ENCODE peak calls at places on chromosome 10, in five cellular contexts. B is HepG2, C is K562, H is GM12878, L is H1. F is an unnamed sample.

GRCh38 chr10:5434017-5434753 is 21.8 kb downstream of the NET1 start:
- DNase-seq in L (no peak), B (peak), H (no peak), C (peak), F (peak)

GRCh38 chr10:35369049-35369760 is 32.9 kb downstream of the CCNY start:
- DNase-seq in L (no peak), H (no peak), B (no peak), C (no peak), F (no peak)

GRCh38 chr10:31876616-31877352 is 51.8 kb downstream of the ARHGAP12 start:
- DNase-seq in L (no peak), C (no peak), H (peak), B (no peak), F (no peak)

GRCh38 chr10:26242752-26243151 is 26.2 kb downstream of the GAD2 start:
- DNase-seq in H (no peak), L (no peak), B (no peak), C (no peak), F (no peak)

GRCh38 chr10:19941206-19941880 is 125.1 kb downstream of the PLXDC2 start:
- DNase-seq in H (no peak), B (no peak), L (no peak), C (no peak), F (no peak)

GRCh38 chr10:22557321-22557720 is 157.1 kb downstream of the PIP4K2A start:
- DNase-seq in B (no peak), H (no peak), C (no peak), L (no peak), F (no peak)

GRCh38 chr10:86109421-86109820 is 257.2 kb downstream of the GRID1 start:
- DNase-seq in L (no peak), H (no peak), B (no peak), C (no peak), F (no peak)

GRCh38 chr10:71339796-71340589 is 20.9 kb downstream of the SLC29A3 start:
- DNase-seq in L (no peak), H (no peak), B (peak), C (peak), F (no peak)

GRCh38 chr10:68139451-68140272 is 30.4 kb downstream of the MYPN start:
- DNase-seq in H (no peak), C (no peak), L (no peak), B (no peak), F (no peak)

GRCh38 chr10:422232-422631 is 267.2 kb downstream of the DIP2C start:
- DNase-seq in C (no peak), B (no peak), L (no peak), H (no peak), F (no peak)

GRCh38 chr10:420154-421121 is 269.0 kb downstream of the DIP2C start:
- DNase-seq in L (no peak), B (no peak), C (no peak), H (no peak), F (no peak)

GRCh38 chr10:423167-423566 is 266.3 kb downstream of the DIP2C start:
- DNase-seq in L (no peak), H (no peak), C (no peak), B (no peak), F (no peak)

GRCh38 chr10:422675-423074 is 266.8 kb downstream of the DIP2C start:
- DNase-seq in B (no peak), L (no peak), C (no peak), H (no peak), F (no peak)

DNA sequence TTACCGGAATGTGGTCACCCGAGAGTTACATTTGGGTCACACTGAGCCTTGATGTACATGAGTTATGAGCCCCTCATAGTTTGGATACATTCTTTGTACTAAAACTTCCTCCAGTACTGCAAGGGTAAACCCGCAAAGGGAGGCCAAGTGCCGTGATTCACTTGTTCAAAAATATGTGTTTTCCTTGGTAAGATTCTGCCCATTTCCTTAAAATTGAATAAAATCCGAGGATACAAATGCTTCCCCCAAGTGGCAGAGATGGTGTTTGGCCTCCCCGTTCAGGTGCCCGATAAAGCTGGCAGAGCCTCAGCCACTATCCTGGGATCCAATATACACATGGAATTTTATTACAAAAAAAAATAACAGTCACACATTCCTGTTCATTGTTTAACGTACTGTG is 268.3 kb downstream of the DIP2C start:
- DNase-seq in L (no peak), C (no peak), H (no peak), B (no peak), F (no peak)
- TF ChIP-seq RFX5 in L (no peak), C (no peak), H (no peak), B (no peak), F (no peak)

DNA sequence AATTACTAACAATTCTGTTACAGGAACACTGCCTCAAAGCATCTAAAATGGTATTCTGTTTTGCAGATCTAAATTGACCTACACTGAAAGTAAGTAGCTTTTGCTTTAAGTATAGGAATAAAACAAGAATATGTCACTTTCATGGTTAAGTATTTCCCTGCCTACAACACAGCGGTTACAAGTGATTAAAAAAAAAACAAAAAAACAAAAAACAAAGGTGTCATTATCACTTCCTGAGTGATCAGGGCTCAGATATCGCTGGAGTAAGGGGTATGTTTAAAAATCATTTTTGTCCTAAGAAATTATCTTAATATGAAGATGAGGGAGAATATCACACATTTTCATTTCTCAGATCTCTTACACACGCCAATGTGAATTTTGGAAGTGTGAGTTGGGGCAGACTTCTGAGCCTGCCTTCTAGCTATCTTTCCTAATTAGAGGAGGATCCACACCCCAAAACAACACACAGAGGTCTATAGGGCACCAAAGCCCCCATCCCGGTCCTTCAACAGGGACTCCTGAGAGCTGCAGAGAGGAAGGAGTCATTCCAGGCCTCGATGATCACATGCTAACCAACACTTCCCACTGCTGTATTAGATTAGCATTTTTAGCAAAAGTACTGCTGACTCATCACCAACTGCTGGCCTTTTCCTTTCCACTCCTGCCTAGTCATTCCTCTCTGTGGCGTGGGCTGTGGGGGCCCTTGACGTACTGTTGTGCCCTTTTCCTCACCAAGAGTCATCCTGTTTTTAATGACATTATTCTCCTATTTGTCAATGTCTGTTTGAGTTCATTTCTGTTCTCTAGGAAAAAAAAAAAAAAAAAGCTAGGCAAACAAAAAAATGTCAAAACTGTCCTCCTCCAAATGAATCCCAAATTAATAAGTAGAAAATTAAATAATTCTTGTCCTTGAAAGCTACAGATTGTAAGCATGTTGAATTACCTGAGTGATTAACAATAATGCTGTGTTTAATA is 31.2 kb downstream of the PRTFDC1 start:
- DNase-seq in B (no peak), L (no peak), H (peak), C (peak), F (peak)
- TF ChIP-seq GABPA in B (no peak), L (no peak), H (peak), C (peak), F (no peak)

DNA sequence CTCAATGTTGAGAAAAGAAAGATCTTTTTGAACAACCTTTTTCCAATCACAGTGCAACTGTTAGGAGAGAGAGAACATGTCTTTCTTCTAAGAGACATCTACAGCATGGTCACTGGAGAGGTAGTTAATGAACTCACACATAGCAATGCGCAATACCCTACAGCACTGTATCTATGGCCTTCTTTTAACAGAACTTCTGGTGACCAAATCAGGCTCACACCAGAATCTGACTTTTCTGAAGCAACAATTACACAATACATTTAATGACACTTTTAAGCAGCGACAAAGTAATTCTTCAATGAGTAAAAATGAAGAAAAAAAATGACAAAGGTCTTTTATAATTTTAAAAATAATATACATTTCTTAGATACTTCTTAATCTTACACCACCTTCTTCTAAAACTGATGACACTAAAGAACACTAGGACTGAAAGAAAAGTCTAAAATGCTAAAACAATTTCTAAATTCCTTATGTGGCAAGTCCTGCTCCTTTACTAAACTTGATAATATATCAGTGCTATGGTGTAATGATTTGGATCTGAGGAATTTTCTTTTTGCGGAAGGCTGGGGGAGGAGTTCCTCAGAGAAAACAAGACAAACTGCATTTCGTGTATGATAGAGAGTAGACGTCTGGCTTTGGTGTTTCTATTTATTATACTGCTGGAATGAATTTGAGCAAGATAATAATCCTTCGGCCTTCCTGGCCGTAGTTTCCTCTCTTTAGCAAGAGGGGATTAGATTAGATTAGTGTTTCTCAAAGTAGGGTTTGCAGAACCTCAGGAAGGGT is 166.3 kb downstream of the ZNF438 start:
- DNase-seq in H (no peak), B (no peak), L (no peak), C (no peak), F (no peak)
- TF ChIP-seq RFX5 in H (no peak), B (no peak), L (no peak), C (no peak), F (no peak)

DNA sequence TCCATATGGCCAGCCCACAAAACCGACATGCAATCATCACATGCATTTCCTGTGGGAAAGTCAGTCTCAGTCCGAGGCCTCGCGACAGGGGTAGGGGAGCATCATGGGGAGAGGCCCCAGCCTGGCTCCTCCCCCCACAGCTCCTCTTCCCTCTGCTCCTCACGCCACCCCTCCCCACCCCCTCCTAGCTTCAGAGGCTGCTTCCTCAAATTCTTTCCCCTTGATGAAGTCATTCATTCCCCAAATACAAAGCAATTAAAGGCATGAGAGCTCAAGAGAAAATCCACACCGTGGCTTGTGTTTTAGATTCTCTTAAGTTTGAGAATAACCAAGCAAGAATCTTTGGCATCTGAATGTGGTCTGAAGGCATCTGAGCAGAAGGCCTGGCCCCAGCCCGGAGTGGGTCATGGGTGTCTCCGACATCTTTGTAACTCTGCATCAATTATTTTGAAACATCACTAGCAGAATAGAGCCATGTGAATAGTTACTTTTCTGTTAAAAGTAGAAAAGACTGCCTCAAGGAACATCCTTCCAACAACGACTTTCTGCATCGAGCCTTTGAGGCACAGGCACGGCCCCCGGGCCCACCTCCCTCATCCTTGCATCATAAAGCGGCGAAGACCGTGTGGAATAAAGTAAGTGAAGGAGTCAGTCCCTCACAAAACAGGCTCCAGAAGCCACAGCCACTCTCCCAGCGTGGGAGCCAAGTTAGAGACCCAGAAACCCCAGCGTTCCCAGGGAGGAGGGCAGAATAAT is 90.9 kb downstream of the DIP2C start:
- DNase-seq in L (peak), B (no peak), H (no peak), C (no peak), F (no peak)
- TF ChIP-seq GABPA in L (no peak), B (no peak), H (no peak), C (no peak), F (no peak)

DNA sequence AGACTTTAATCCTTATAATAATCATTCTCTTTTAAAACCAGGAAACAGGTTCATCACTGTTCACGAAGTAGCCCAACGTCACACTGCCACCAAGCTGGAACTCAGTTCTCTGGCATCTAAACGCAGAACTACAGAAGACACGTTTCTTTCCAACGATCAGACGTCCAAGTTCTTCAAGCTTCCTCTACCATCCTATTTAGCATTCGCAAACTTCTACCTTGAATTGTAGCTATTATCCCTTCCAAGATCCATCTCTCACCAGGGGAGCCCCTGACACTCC is 647 bp downstream of the TRDMT1 start:
- DNase-seq in B (no peak), L (no peak), C (no peak), H (no peak), F (no peak)
- TF ChIP-seq RFX5 in B (no peak), L (no peak), C (no peak), H (no peak), F (no peak)

DNA sequence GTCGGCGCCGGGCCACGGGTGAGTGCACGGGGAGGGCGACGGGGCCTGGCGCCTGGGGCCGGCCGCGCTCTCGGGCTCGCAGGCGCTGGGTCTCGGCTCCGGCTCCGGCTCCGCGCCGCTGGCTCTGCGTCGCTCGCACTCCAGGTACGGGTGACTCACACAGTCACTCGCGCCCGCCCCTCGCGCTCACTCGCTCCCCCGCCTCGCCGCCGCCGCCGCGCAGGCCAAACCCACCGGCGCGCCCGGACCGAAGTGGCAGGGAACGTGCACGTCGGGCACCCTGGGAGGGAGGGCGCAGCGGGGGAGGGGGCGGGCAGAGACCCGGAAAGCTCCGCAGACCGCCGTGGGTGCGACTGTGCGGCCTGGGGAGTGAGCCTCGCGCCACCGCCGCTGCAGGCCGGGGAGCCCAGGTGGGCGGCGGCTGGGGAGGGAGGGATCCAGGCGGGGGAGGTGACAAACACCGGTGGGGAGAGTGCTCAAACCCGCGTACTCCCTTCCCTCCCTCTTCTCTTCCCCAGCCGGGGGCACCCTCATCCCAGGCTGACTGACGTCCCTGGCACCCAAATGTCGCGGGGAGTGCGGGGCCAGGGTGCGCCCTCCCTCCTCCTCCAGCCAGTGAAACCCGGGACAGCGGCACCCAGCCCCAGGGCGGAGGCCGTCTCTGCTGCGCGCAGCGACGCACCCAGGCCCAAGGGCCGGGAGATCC is 277.0 kb upstream of the NEBL start:
- DNase-seq in B (no peak), C (peak), L (no peak), H (no peak), F (peak)
- TF ChIP-seq GABPA in B (no peak), C (no peak), L (no peak), H (no peak), F (no peak)

GRCh38 chr10:47419421-47419820 is 35.3 kb upstream of the ZNF488 start:
- DNase-seq in H (no peak), B (no peak), C (no peak), L (no peak), F (no peak)
- TF ChIP-seq RFX5 in H (no peak), B (no peak), C (no peak), L (no peak), F (no peak)

DNA sequence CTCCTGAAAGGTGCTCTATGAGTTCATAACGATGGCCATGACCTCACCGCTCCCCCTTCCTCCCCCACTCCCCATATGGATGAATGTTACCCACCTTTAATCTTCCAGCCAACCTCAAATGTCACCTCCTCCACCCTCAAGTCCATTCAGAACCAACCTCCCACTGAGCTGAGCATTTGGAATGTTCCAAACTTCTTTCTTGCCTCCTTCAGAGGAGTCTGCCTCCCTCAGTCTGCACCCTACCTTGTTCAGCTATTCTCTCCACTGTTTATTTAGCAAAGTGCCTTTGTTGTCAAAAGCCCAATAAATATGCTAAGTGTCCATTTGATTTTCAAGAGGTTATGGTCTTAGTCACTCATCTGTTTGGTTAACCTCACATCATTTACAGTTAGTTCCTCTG is 22.9 kb upstream of the MTPAP start:
- DNase-seq in L (no peak), B (no peak), H (no peak), C (no peak), F (no peak)
- TF ChIP-seq GABPA in L (no peak), B (no peak), H (no peak), C (no peak), F (no peak)

F was measured in SK-N-SH.